ENCODE peak calls at places on chromosome 7, in seven cellular contexts. One of them, this sample, is unnamed.
A peak's percentile ranks its signal among the peaks of the same experiment; 100 is the strongest.

GRCh38 chr7:78178319-78178718 is 379.7 kb downstream of the PHTF2 start:
- DNase-seq in fibroblast of lung: peak; percentile 55
- DNase-seq in CD8-positive, alpha-beta T cell: no peak
- DNase-seq in choroid plexus epithelial cell: peak; percentile 8
- DNase-seq in MM.1S: no peak
- DNase-seq in cardiac fibroblast: peak; percentile 27
- DNase-seq in dorsolateral prefrontal cortex: no peak
- DNase-seq in this sample: peak; percentile 14

GRCh38 chr7:159142204-159142603 is 2.5 kb downstream of the VIPR2 start:
- DNase-seq in fibroblast of lung: no peak
- DNase-seq in MM.1S: no peak
- DNase-seq in dorsolateral prefrontal cortex: no peak
- DNase-seq in CD8-positive, alpha-beta T cell: no peak
- DNase-seq in cardiac fibroblast: no peak
- DNase-seq in choroid plexus epithelial cell: no peak
- DNase-seq in this sample: no peak

GRCh38 chr7:123727071-123727837 is 21.5 kb downstream of the WASL start:
- DNase-seq in MM.1S: no peak
- DNase-seq in dorsolateral prefrontal cortex: no peak
- DNase-seq in choroid plexus epithelial cell: peak; percentile 90
- DNase-seq in fibroblast of lung: peak; percentile 95
- DNase-seq in CD8-positive, alpha-beta T cell: no peak
- DNase-seq in cardiac fibroblast: peak; percentile 89
- DNase-seq in this sample: peak; percentile 96

GRCh38 chr7:68176974-68177373 is 1180.3 kb downstream of the TYW1 start:
- DNase-seq in CD8-positive, alpha-beta T cell: no peak
- DNase-seq in choroid plexus epithelial cell: peak; percentile 51
- DNase-seq in fibroblast of lung: peak; percentile 4
- DNase-seq in MM.1S: peak; percentile 54
- DNase-seq in dorsolateral prefrontal cortex: peak; percentile 66
- DNase-seq in cardiac fibroblast: peak; percentile 66
- DNase-seq in this sample: peak; percentile 58

GRCh38 chr7:158093156-158093796 is 494.3 kb downstream of the PTPRN2 start:
- DNase-seq in CD8-positive, alpha-beta T cell: no peak
- DNase-seq in MM.1S: no peak
- DNase-seq in choroid plexus epithelial cell: no peak
- DNase-seq in dorsolateral prefrontal cortex: no peak
- DNase-seq in fibroblast of lung: no peak
- DNase-seq in cardiac fibroblast: no peak
- DNase-seq in this sample: no peak

GRCh38 chr7:11404355-11404754 is 427.6 kb downstream of the THSD7A start:
- DNase-seq in cardiac fibroblast: no peak
- DNase-seq in CD8-positive, alpha-beta T cell: no peak
- DNase-seq in dorsolateral prefrontal cortex: no peak
- DNase-seq in choroid plexus epithelial cell: no peak
- DNase-seq in MM.1S: peak; percentile 9
- DNase-seq in fibroblast of lung: no peak
- DNase-seq in this sample: no peak

GRCh38 chr7:70489808-70490207 is 642.1 kb upstream of the GALNT17 start:
- DNase-seq in fibroblast of lung: no peak
- DNase-seq in cardiac fibroblast: peak; percentile 18
- DNase-seq in choroid plexus epithelial cell: peak; percentile 6
- DNase-seq in dorsolateral prefrontal cortex: no peak
- DNase-seq in CD8-positive, alpha-beta T cell: no peak
- DNase-seq in MM.1S: no peak
- DNase-seq in this sample: peak; percentile 3

GRCh38 chr7:21020667-21021066 is 234.0 kb upstream of the SP8 start:
- DNase-seq in fibroblast of lung: no peak
- DNase-seq in dorsolateral prefrontal cortex: no peak
- DNase-seq in cardiac fibroblast: no peak
- DNase-seq in CD8-positive, alpha-beta T cell: no peak
- DNase-seq in choroid plexus epithelial cell: no peak
- DNase-seq in MM.1S: peak; percentile 27
- DNase-seq in this sample: no peak

GRCh38 chr7:108989319-108989718 is 419.6 kb downstream of the DNAJB9 start:
- DNase-seq in dorsolateral prefrontal cortex: no peak
- DNase-seq in CD8-positive, alpha-beta T cell: no peak
- DNase-seq in cardiac fibroblast: no peak
- DNase-seq in choroid plexus epithelial cell: no peak
- DNase-seq in fibroblast of lung: no peak
- DNase-seq in MM.1S: no peak
- DNase-seq in this sample: no peak

GRCh38 chr7:138374119-138374693 is 85.9 kb upstream of the TRIM24 start:
- DNase-seq in choroid plexus epithelial cell: no peak
- DNase-seq in fibroblast of lung: no peak
- DNase-seq in dorsolateral prefrontal cortex: no peak
- DNase-seq in MM.1S: no peak
- DNase-seq in CD8-positive, alpha-beta T cell: no peak
- DNase-seq in cardiac fibroblast: peak; percentile 4
- DNase-seq in this sample: no peak

GRCh38 chr7:108363659-108364058 is 92.6 kb downstream of the NRCAM start:
- DNase-seq in MM.1S: no peak
- DNase-seq in choroid plexus epithelial cell: no peak
- DNase-seq in fibroblast of lung: no peak
- DNase-seq in dorsolateral prefrontal cortex: no peak
- DNase-seq in cardiac fibroblast: no peak
- DNase-seq in CD8-positive, alpha-beta T cell: no peak
- DNase-seq in this sample: no peak

GRCh38 chr7:85234746-85235145 is 47.9 kb upstream of the SEMA3D start:
- DNase-seq in dorsolateral prefrontal cortex: no peak
- DNase-seq in MM.1S: no peak
- DNase-seq in cardiac fibroblast: no peak
- DNase-seq in fibroblast of lung: peak; percentile 22
- DNase-seq in CD8-positive, alpha-beta T cell: no peak
- DNase-seq in choroid plexus epithelial cell: no peak
- DNase-seq in this sample: no peak

GRCh38 chr7:138278601-138279000 is 181.5 kb upstream of the TRIM24 start:
- DNase-seq in dorsolateral prefrontal cortex: no peak
- DNase-seq in fibroblast of lung: no peak
- DNase-seq in cardiac fibroblast: no peak
- DNase-seq in choroid plexus epithelial cell: peak; percentile 12
- DNase-seq in CD8-positive, alpha-beta T cell: no peak
- DNase-seq in MM.1S: no peak
- DNase-seq in this sample: no peak

GRCh38 chr7:55223023-55223422 is 142.1 kb upstream of the LANCL2 start:
- DNase-seq in dorsolateral prefrontal cortex: no peak
- DNase-seq in choroid plexus epithelial cell: no peak
- DNase-seq in fibroblast of lung: no peak
- DNase-seq in MM.1S: no peak
- DNase-seq in CD8-positive, alpha-beta T cell: no peak
- DNase-seq in cardiac fibroblast: no peak
- DNase-seq in this sample: no peak

GRCh38 chr7:39259391-39260003 is 281.8 kb downstream of the POU6F2 start:
- DNase-seq in dorsolateral prefrontal cortex: no peak
- DNase-seq in CD8-positive, alpha-beta T cell: no peak
- DNase-seq in fibroblast of lung: no peak
- DNase-seq in choroid plexus epithelial cell: no peak
- DNase-seq in cardiac fibroblast: no peak
- DNase-seq in MM.1S: no peak
- DNase-seq in this sample: no peak

GRCh38 chr7:47501406-47501805 is 80.5 kb downstream of the TNS3 start:
- DNase-seq in cardiac fibroblast: peak; percentile 86
- DNase-seq in choroid plexus epithelial cell: peak; percentile 98
- DNase-seq in dorsolateral prefrontal cortex: no peak
- DNase-seq in CD8-positive, alpha-beta T cell: no peak
- DNase-seq in MM.1S: no peak
- DNase-seq in fibroblast of lung: peak; percentile 94
- DNase-seq in this sample: peak; percentile 91

GRCh38 chr7:142301299-142301698 is 43.4 kb upstream of the PRSS58 start:
- DNase-seq in CD8-positive, alpha-beta T cell: no peak
- DNase-seq in MM.1S: no peak
- DNase-seq in fibroblast of lung: no peak
- DNase-seq in dorsolateral prefrontal cortex: no peak
- DNase-seq in cardiac fibroblast: no peak
- DNase-seq in choroid plexus epithelial cell: no peak
- DNase-seq in this sample: no peak

GRCh38 chr7:142303650-142304049 is 45.8 kb upstream of the PRSS58 start:
- DNase-seq in CD8-positive, alpha-beta T cell: no peak
- DNase-seq in choroid plexus epithelial cell: no peak
- DNase-seq in fibroblast of lung: no peak
- DNase-seq in cardiac fibroblast: no peak
- DNase-seq in MM.1S: peak; percentile 84
- DNase-seq in dorsolateral prefrontal cortex: no peak
- DNase-seq in this sample: no peak

GRCh38 chr7:142299226-142299625 is 41.4 kb upstream of the PRSS58 start:
- DNase-seq in fibroblast of lung: no peak
- DNase-seq in CD8-positive, alpha-beta T cell: no peak
- DNase-seq in MM.1S: no peak
- DNase-seq in dorsolateral prefrontal cortex: no peak
- DNase-seq in cardiac fibroblast: no peak
- DNase-seq in choroid plexus epithelial cell: no peak
- DNase-seq in this sample: no peak

GRCh38 chr7:142300689-142301088 is 42.8 kb upstream of the PRSS58 start:
- DNase-seq in choroid plexus epithelial cell: no peak
- DNase-seq in fibroblast of lung: no peak
- DNase-seq in MM.1S: no peak
- DNase-seq in dorsolateral prefrontal cortex: no peak
- DNase-seq in CD8-positive, alpha-beta T cell: no peak
- DNase-seq in cardiac fibroblast: no peak
- DNase-seq in this sample: no peak

DNA sequence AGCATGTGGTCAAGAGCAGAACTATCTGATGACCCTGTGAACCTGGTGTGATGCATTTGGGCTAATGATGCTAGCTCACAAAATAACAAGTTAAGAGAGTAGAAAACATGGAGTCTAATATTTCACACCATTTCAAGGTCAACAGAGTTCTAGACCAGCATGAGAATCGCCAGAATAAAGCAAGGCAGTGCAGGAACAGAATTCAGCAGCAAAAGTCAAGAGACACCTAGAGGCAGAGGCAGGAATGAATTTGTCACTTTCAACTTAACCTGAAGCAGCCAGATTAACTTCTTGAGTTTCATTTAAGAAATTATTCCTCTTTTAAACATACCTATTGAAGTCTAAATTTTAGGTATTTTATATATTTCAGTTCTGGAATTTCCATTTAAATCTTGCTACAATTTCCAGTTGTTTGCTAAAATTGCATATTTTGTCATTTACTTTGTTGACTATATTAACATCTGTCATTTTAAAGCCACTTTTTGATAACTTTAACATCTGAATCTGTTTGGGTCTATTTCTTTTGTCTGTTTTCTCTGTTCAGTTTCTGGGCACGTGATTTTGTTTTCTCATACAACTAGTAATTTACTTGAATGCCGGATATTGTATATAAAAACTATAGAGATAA is 44.2 kb upstream of the PRSS58 start:
- DNase-seq in cardiac fibroblast: peak; percentile 2
- DNase-seq in CD8-positive, alpha-beta T cell: no peak
- DNase-seq in MM.1S: peak; percentile 71
- DNase-seq in fibroblast of lung: no peak
- DNase-seq in choroid plexus epithelial cell: peak; percentile 45
- DNase-seq in dorsolateral prefrontal cortex: no peak
- DNase-seq in this sample: no peak
- TF ChIP-seq CTCF in cardiac fibroblast: peak; percentile 54
- TF ChIP-seq CTCF in CD8-positive, alpha-beta T cell: peak; percentile 38
- TF ChIP-seq CTCF in MM.1S: peak; percentile 85
- TF ChIP-seq CTCF in fibroblast of lung: peak; percentile 27
- TF ChIP-seq CTCF in choroid plexus epithelial cell: peak; percentile 70
- TF ChIP-seq CTCF in dorsolateral prefrontal cortex: no peak
- TF ChIP-seq CTCF in this sample: no peak

DNA sequence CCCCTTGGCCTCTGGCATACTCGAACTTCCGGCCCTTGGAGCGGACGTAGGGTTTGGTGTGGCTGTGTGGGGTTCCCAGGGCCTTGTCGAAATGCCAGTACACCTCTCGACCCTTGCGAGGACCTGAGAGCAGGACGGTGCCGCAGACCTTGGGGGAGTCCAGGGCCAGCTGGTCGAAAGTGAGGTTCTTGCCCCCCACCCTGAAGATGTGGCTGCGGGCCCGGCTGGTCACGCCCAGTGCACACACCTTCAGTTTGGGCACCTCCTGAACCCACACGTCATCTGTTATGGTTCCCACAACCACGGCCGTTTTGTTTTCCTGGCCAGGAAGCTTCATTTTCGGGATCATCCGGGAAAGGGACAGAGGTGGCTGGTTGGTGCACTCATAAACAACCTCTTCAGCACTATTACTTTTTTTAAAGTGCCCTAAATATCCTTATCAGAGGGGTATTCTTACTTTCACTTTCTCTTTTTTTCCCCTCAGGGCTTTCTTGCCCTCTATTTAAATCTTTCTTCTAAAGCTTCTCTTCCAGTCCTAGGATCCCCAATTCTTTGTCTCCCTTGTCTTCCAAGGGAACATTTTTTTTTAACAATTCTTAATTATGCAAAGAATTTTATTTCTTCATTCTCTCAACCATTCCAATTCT is 44.9 kb upstream of the FAM3C start:
- DNase-seq in choroid plexus epithelial cell: no peak
- DNase-seq in cardiac fibroblast: no peak
- DNase-seq in CD8-positive, alpha-beta T cell: no peak
- DNase-seq in fibroblast of lung: no peak
- DNase-seq in MM.1S: peak; percentile 34
- DNase-seq in dorsolateral prefrontal cortex: no peak
- DNase-seq in this sample: no peak
- H3K4me3 ChIP-seq in choroid plexus epithelial cell: no peak overlapping the region
- H3K4me3 ChIP-seq in cardiac fibroblast: peak overlapping the region; percentile 4
- H3K4me3 ChIP-seq in CD8-positive, alpha-beta T cell: no peak overlapping the region
- H3K4me3 ChIP-seq in fibroblast of lung: no peak overlapping the region
- H3K4me3 ChIP-seq in MM.1S: peak overlapping the region; percentile 28
- H3K4me3 ChIP-seq in dorsolateral prefrontal cortex: no peak overlapping the region
- H3K4me3 ChIP-seq in this sample: no peak overlapping the region

DNA sequence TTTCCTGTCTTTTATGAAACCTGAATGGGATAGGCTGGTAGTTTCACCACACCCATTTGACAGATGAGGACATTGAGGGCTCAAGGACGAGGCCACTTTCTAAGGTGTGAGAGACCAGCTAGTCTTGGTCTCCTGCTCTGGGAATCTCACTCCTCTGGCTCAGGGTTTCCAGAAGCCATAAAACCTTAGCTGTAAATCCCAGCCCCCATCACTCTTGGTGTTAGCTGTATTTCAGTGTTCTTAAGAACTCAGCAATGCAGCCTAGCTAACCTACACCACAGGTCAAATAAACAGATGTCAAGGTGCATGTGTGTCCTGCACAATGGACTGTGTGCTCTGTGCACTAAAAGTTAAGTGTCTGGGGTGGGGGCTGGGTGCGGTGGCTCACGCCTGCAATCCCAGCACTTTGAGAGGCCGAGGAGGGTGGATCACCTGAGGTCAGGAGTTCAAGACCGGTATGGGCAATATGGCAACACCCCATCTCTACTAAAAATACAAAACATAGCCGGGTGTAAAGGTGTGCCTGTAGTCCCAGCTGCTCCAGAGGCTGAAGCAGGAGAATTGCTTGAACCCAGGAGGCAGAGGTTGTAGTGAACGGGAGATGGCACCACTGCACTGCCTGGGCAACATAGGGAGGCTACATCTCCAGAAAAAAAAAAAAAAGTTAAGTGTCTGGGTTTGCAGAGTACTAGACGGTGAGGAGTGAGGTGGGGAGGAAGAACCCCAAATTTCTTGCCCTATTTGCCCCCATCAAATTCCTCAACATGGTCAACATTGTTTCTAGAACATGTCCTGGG is 547 bp upstream of the EPO start:
- DNase-seq in MM.1S: no peak
- DNase-seq in dorsolateral prefrontal cortex: no peak
- DNase-seq in fibroblast of lung: peak; percentile 65
- DNase-seq in cardiac fibroblast: peak; percentile 45
- DNase-seq in CD8-positive, alpha-beta T cell: no peak
- DNase-seq in choroid plexus epithelial cell: peak; percentile 57
- DNase-seq in this sample: peak; percentile 36
- TF ChIP-seq CTCF in MM.1S: no peak
- TF ChIP-seq CTCF in dorsolateral prefrontal cortex: no peak
- TF ChIP-seq CTCF in fibroblast of lung: peak; percentile 51
- TF ChIP-seq CTCF in cardiac fibroblast: peak; percentile 35
- TF ChIP-seq CTCF in CD8-positive, alpha-beta T cell: no peak
- TF ChIP-seq CTCF in choroid plexus epithelial cell: peak; percentile 50
- TF ChIP-seq CTCF in this sample: peak; percentile 8

GRCh38 chr7:64313740-64314491 is at the start of gene ZNF736:
- DNase-seq in MM.1S: peak; percentile 89
- DNase-seq in fibroblast of lung: peak; percentile 95
- DNase-seq in CD8-positive, alpha-beta T cell: peak; percentile 79
- DNase-seq in dorsolateral prefrontal cortex: peak; percentile 97
- DNase-seq in choroid plexus epithelial cell: peak; percentile 97
- DNase-seq in cardiac fibroblast: peak; percentile 95
- DNase-seq in this sample: peak; percentile 94
- H3K4me3 ChIP-seq in MM.1S: peak within 1 kb of the TSS; percentile 72
- H3K4me3 ChIP-seq in fibroblast of lung: peak within 1 kb of the TSS; percentile 79
- H3K4me3 ChIP-seq in CD8-positive, alpha-beta T cell: peak within 1 kb of the TSS; percentile 66
- H3K4me3 ChIP-seq in dorsolateral prefrontal cortex: peak within 1 kb of the TSS; percentile 89
- H3K4me3 ChIP-seq in choroid plexus epithelial cell: peak within 1 kb of the TSS; percentile 74
- H3K4me3 ChIP-seq in cardiac fibroblast: peak within 1 kb of the TSS; percentile 88
- H3K4me3 ChIP-seq in this sample: peak within 1 kb of the TSS; percentile 98